ENCODE peak calls at places on chromosome 22, in seven cellular contexts. U is AG09309; J is activated CD4-positive, alpha-beta T cell treated with anti-CD3 and anti-CD28 coated beads, Interleukin-2, amount 50 U/mL, for 48 hours; O is HTR-8/SVneo; C is GM23248; M is adrenal gland; P is H7. N is an unnamed sample.

GRCh38 chr22:19571207-19571795 is 47.1 kb upstream of the CLDN5 start:
- DNase-seq in M (no peak), C (no peak), U (no peak), O (no peak), J (no peak), P (no peak), N (no peak)

GRCh38 chr22:42468841-42469240 is 36.6 kb upstream of the NFAM1 start:
- DNase-seq in J (no peak), M (no peak), P (no peak), U (peak), O (peak), C (peak), N (no peak)

GRCh38 chr22:30396871-30397655 is at the start of gene SEC14L2:
- DNase-seq in U (no peak), M (no peak), J (peak), O (peak), C (peak), P (peak), N (no peak)

GRCh38 chr22:44686873-44687600 is 15.0 kb upstream of the PRR5 start:
- DNase-seq in O (no peak), U (no peak), J (no peak), M (no peak), P (no peak), C (no peak), N (no peak)

GRCh38 chr22:35397095-35397904 is 2.6 kb upstream of the MCM5 start:
- DNase-seq in O (no peak), U (no peak), J (no peak), C (peak), M (peak), P (peak), N (no peak)

GRCh38 chr22:48957987-48958321 is 869.7 kb downstream of the BRD1 start:
- DNase-seq in P (peak), C (no peak), O (no peak), J (no peak), M (no peak), U (no peak), N (no peak)

GRCh38 chr22:20219667-20220628 is 48.2 kb downstream of the RTN4R start:
- DNase-seq in P (no peak), C (no peak), U (no peak), M (no peak), O (no peak), J (no peak), N (no peak)

GRCh38 chr22:49792107-49792506 is 35.6 kb downstream of the BRD1 start:
- DNase-seq in P (no peak), O (no peak), C (no peak), U (no peak), M (no peak), J (no peak), N (no peak)

GRCh38 chr22:32661737-32662586 is 139.5 kb upstream of the TIMP3 start:
- DNase-seq in J (no peak), O (no peak), P (no peak), M (no peak), U (peak), C (peak), N (peak)

GRCh38 chr22:39364646-39365405 is 15.0 kb downstream of the SYNGR1 start:
- DNase-seq in C (peak), J (no peak), P (peak), M (no peak), U (no peak), O (no peak), N (no peak)

GRCh38 chr22:30373331-30374325 is 13.6 kb downstream of the RNF215 start:
- DNase-seq in M (no peak), U (no peak), C (no peak), P (peak), J (no peak), O (no peak), N (no peak)

GRCh38 chr22:44532466-44533025 is 34.5 kb upstream of the RTL6 start:
- DNase-seq in M (no peak), U (no peak), O (no peak), C (no peak), J (no peak), P (no peak), N (no peak)

GRCh38 chr22:31104869-31105268 is 2.5 kb downstream of the SELENOM start:
- DNase-seq in O (no peak), J (no peak), M (no peak), C (peak), U (no peak), P (peak), N (no peak)

GRCh38 chr22:27420186-27420816 is 381.3 kb downstream of the MN1 start:
- DNase-seq in O (no peak), U (no peak), P (no peak), C (peak), M (no peak), J (no peak), N (no peak)

GRCh38 chr22:28019360-28019759 is 100.3 kb upstream of the PITPNB start:
- DNase-seq in O (no peak), P (no peak), C (peak), M (peak), J (no peak), U (no peak), N (no peak)